ENCODE peak calls at places on chromosomes 4 and X, in eight cellular contexts. A is transverse colon, J is A549, U is uterus, H is ovary, S is esophagus squamous epithelium, L is GM12878, O is NB4. Z is an unnamed sample.

GRCh38 chrX:30278365-30278764 is 30.8 kb downstream of the NR0B1 start:
- DNase-seq in U (no peak), S (no peak), O (no peak), L (no peak), J (no peak), H (no peak), A (no peak), Z (no peak)

GRCh38 chr4:151429957-151430548 is 21.1 kb downstream of the FHIP1A start:
- DNase-seq in H (no peak), U (no peak), O (no peak), L (no peak), S (no peak), J (no peak), A (no peak), Z (no peak)

GRCh38 chr4:93467484-93468155 is 360.9 kb upstream of the ATOH1 start:
- DNase-seq in J (no peak), U (no peak), L (no peak), O (no peak), H (no peak), A (no peak), S (no peak), Z (no peak)

GRCh38 chr4:121594796-121595526 is 101.8 kb downstream of the ANXA5 start:
- DNase-seq in A (no peak), J (peak), S (no peak), L (no peak), U (peak), O (no peak), H (no peak), Z (no peak)

GRCh38 chr4:127479031-127479622 is 153.6 kb upstream of the INTU start:
- DNase-seq in H (no peak), O (peak), U (no peak), J (peak), S (no peak), L (no peak), A (no peak), Z (no peak)

GRCh38 chrX:13120017-13120416 is 75.6 kb upstream of the FAM9C start:
- DNase-seq in L (no peak), A (peak), O (no peak), U (peak), J (peak), H (peak), S (no peak), Z (no peak)

GRCh38 chrX:106670631-106671030 is 55.9 kb upstream of the RNF128 start:
- DNase-seq in O (no peak), A (no peak), S (no peak), H (no peak), J (no peak), L (no peak), U (no peak), Z (no peak)

GRCh38 chrX:143536176-143536575 is 18.9 kb upstream of the SPANXN3 start:
- DNase-seq in U (no peak), J (no peak), H (no peak), L (no peak), A (no peak), S (no peak), O (no peak), Z (no peak)

GRCh38 chr4:65825121-65825520 is 154.8 kb upstream of the EPHA5 start:
- DNase-seq in O (peak), L (no peak), U (no peak), J (peak), S (no peak), H (no peak), A (no peak), Z (peak)

GRCh38 chr4:130233377-130234047 is 1137.6 kb downstream of the C4orf33 start:
- DNase-seq in O (peak), L (peak), H (no peak), A (no peak), J (no peak), S (no peak), U (no peak), Z (no peak)

GRCh38 chrX:42680651-42681050 is 97.3 kb downstream of the PPP1R2C start:
- DNase-seq in S (no peak), L (no peak), J (no peak), H (peak), U (no peak), A (no peak), O (no peak), Z (no peak)

GRCh38 chr4:60389636-60390035 is 810.5 kb upstream of the ADGRL3 start:
- DNase-seq in A (no peak), U (no peak), J (no peak), H (no peak), L (no peak), O (no peak), S (no peak), Z (no peak)

GRCh38 chr4:156294577-156294976 is 340.9 kb upstream of the CTSO start:
- DNase-seq in A (no peak), H (no peak), O (peak), L (no peak), J (peak), U (no peak), S (no peak), Z (peak)

GRCh38 chr4:2689114-2689513 is 67.0 kb downstream of the TNIP2 start:
- DNase-seq in L (no peak), U (no peak), A (no peak), H (no peak), J (no peak), O (no peak), S (no peak), Z (no peak)

GRCh38 chrX:22365460-22365859 is 92.7 kb downstream of the CBLL2 start:
- DNase-seq in H (no peak), J (peak), A (no peak), S (no peak), O (no peak), U (no peak), L (no peak), Z (no peak)

GRCh38 chr4:5839751-5840674 is 52.9 kb downstream of the CRMP1 start:
- DNase-seq in O (no peak), S (no peak), L (no peak), H (peak), A (peak), J (no peak), U (peak), Z (no peak)

GRCh38 chrX:153971124-153971631 is 440 bp downstream of the HCFC1 start:
- DNase-seq in O (peak), J (peak), S (peak), U (peak), H (peak), A (peak), L (peak), Z (peak)

GRCh38 chrX:153972368-153973126 is at the start of gene TMEM187:
- DNase-seq in L (peak), A (peak), O (peak), S (no peak), J (peak), U (peak), H (peak), Z (peak)

GRCh38 chrX:153973127-153974002 is 811 bp downstream of the TMEM187 start:
- DNase-seq in J (no peak), U (no peak), A (no peak), S (no peak), L (no peak), H (no peak), O (peak), Z (no peak)

GRCh38 chrX:153970398-153971123 is 1.1 kb downstream of the HCFC1 start:
- DNase-seq in S (no peak), O (peak), A (no peak), J (peak), L (no peak), U (peak), H (peak), Z (no peak)

DNA sequence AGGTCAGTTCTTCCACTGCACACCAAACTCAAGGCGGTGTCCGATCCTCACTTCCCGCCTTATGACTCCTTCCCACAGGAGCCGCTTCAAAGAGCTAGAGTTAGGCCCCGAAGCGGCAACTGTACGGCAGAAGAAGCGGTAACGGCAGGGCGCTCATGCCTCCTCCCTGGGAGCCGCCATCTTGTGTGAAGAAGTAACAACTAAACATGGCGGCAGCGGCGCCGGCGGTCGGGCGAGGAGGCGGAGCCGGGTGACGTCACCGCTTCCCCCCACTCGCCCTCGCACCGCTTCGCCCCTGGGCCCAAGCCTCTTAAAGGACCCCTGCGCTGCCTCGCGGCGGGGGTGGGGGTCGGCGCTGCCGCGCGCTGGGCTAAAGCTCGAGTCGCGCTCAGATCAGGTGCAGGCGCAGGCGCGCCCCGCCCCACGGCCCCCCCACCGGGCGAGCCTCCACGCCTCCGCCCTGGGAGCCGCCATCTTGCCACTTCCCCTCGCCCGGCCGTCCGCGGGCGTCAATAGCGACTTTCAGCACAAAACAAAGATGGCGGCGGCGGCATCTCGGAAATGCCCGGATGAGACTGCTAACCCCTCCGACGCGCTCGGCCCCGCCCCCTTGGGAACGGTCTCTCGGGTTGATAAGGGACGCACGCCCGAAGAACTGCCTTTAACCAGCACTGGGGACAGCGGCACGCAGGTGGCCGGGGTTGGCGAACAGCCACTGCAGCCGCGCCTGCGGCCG is at the start of gene HCFC1:
- DNase-seq in O (peak), U (peak), L (peak), S (peak), H (peak), J (peak), A (peak), Z (peak)
- TF ChIP-seq POLR2A in O (peak), U (peak), L (peak), S (no peak), H (peak), J (peak), A (no peak), Z (peak)

GRCh38 chr4:139295317-139296299 is 5.7 kb upstream of the NAA15 start:
- DNase-seq in A (peak), H (peak), U (peak), J (peak), L (peak), S (peak), O (peak), Z (peak)
- TF ChIP-seq POLR2A in A (peak), H (peak), U (peak), J (peak), L (peak), S (peak), O (peak), Z (peak)

GRCh38 chr4:39976141-39976944 is 1.4 kb downstream of the PDS5A start:
- DNase-seq in S (no peak), U (peak), A (peak), L (no peak), H (peak), O (peak), J (peak), Z (peak)
- TF ChIP-seq POLR2A in S (no peak), U (no peak), A (no peak), L (no peak), H (no peak), O (no peak), J (no peak), Z (no peak)

GRCh38 chr4:36256398-36256828 is 12.1 kb upstream of the ARAP2 start:
- DNase-seq in S (no peak), O (peak), A (no peak), H (no peak), U (no peak), L (peak), J (no peak), Z (no peak)
- TF ChIP-seq POLR2A in S (no peak), O (no peak), A (no peak), H (no peak), U (no peak), L (peak), J (no peak), Z (no peak)

GRCh38 chrX:49269010-49269767 is 404 bp upstream of the PPP1R3F start:
- DNase-seq in L (peak), O (peak), J (peak), A (peak), H (peak), S (peak), U (peak), Z (peak)
- TF ChIP-seq POLR2A in L (peak), O (peak), J (peak), A (peak), H (peak), S (peak), U (peak), Z (peak)

GRCh38 chr4:168098257-168098717 is 6.0 kb downstream of the ANXA10 start:
- DNase-seq in O (no peak), U (no peak), S (no peak), H (no peak), A (no peak), J (peak), L (no peak), Z (no peak)
- TF ChIP-seq POLR2A in O (no peak), U (no peak), S (no peak), H (no peak), A (no peak), J (no peak), L (no peak), Z (no peak)

GRCh38 chrX:19344661-19345060 is 934 bp downstream of the PDHA1 start:
- DNase-seq in L (no peak), U (no peak), S (no peak), J (no peak), A (no peak), O (peak), H (no peak), Z (no peak)

GRCh38 chrX:19342331-19342906 is 1.3 kb upstream of the PDHA1 start:
- DNase-seq in J (no peak), H (no peak), S (no peak), L (no peak), U (no peak), A (no peak), O (peak), Z (no peak)

GRCh38 chrX:19343085-19343461 is 654 bp upstream of the PDHA1 start:
- DNase-seq in J (no peak), O (no peak), S (no peak), H (no peak), A (no peak), L (no peak), U (no peak), Z (no peak)

GRCh38 chrX:19344207-19344534 is 444 bp downstream of the PDHA1 start:
- DNase-seq in A (no peak), H (no peak), L (no peak), J (no peak), U (no peak), O (no peak), S (no peak), Z (no peak)

DNA sequence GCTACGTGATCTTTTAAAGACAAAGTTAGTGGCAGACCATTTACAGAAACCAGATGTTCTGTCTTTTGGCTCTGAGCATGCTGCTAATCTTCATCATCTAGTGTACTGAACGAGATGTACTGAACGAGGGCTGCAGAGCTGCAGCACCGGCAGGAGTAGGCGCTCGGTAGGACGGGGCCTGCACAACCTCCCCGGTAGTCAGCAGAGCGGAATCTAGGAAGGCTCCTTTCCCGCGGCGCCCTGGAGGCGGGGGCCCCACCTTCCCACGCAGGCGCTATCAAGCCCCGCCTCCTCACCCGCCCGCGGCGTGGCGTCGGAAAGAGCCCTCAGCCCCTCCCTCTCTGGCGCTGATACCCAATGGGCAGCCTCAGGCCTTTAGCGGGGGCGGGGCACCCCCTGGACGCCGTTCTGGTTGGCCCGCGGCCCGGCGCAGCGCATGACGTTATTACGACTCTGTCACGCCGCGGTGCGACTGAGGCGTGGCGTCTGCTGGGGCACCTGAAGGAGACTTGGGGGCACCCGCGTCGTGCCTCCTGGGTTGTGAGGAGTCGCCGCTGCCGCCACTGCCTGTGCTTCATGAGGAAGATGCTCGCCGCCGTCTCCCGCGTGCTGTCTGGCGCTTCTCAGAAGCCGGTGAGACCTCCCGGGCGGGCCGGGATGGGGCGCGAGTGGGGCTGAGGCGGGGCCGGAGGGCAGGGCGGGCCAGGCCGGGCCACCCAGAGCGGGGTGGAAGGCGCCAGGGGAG is at the start of gene PDHA1:
- DNase-seq in U (peak), O (peak), L (peak), A (peak), J (peak), H (peak), S (peak), Z (peak)
- TF ChIP-seq POLR2A in U (peak), O (peak), L (peak), A (peak), J (peak), H (peak), S (peak), Z (peak)